ENCODE peak calls at places on chromosomes 1 and 21, in eight cellular contexts. T, J, P, W, R, X, A and Q are unnamed samples.

GRCh38 chr1:29471487-29472313 is 235.4 kb downstream of the PTPRU start:
- DNase-seq in W (no peak), P (no peak), A (no peak), X (no peak), J (no peak), T (no peak), R (no peak), Q (no peak)

GRCh38 chr1:197692965-197693364 is 82.3 kb downstream of the DENND1B start:
- DNase-seq in A (no peak), J (no peak), X (no peak), T (no peak), R (no peak), P (no peak), W (no peak), Q (peak; percentile 51)

GRCh38 chr1:203744008-203744972 is 20.7 kb upstream of the LAX1 start:
- DNase-seq in W (peak; percentile 52), P (peak; percentile 51), J (peak; percentile 58), X (peak; percentile 29), T (no peak), R (peak; percentile 34), A (peak; percentile 66), Q (no peak)

GRCh38 chr1:223732993-223733798 is 20.9 kb downstream of the CAPN2 start:
- DNase-seq in T (no peak), X (no peak), A (peak; percentile 47), P (no peak), J (no peak), W (no peak), R (no peak), Q (no peak)

GRCh38 chr1:77313491-77313890 is 31.7 kb downstream of the AK5 start:
- DNase-seq in W (peak; percentile 12), A (no peak), P (no peak), J (no peak), T (no peak), R (no peak), X (no peak), Q (peak; percentile 3)

GRCh38 chr21:16539041-16539440 is 809.3 kb downstream of the USP25 start:
- DNase-seq in X (no peak), T (no peak), P (no peak), A (no peak), R (no peak), W (no peak), J (no peak), Q (no peak)

GRCh38 chr1:19987719-19988118 is 8.3 kb upstream of the PLA2G2A start:
- DNase-seq in W (no peak), A (no peak), T (no peak), P (no peak), X (no peak), R (no peak), J (no peak), Q (no peak)

GRCh38 chr1:52876843-52877242 is 34.3 kb downstream of the ZYG11A start:
- DNase-seq in X (no peak), P (no peak), T (no peak), A (no peak), W (no peak), J (no peak), R (no peak), Q (no peak)

GRCh38 chr1:84117868-84118267 is 26.2 kb upstream of the PRKACB start:
- DNase-seq in R (no peak), W (no peak), X (no peak), P (no peak), A (no peak), T (no peak), J (no peak), Q (peak; percentile 50)

GRCh38 chr1:150551784-150552691 is 2.8 kb downstream of the ADAMTSL4 start:
- DNase-seq in A (peak; percentile 82), J (peak; percentile 84), X (no peak), W (no peak), P (peak; percentile 91), T (peak; percentile 64), R (peak; percentile 70), Q (peak; percentile 95)

GRCh38 chr1:180252638-180253536 is 22.8 kb downstream of the LHX4 start:
- DNase-seq in W (peak; percentile 54), T (peak; percentile 84), J (peak; percentile 54), P (peak; percentile 66), R (peak; percentile 86), X (peak; percentile 32), A (peak; percentile 70), Q (peak; percentile 77)

GRCh38 chr1:230972855-230973271 is 5.8 kb downstream of the TTC13 start:
- DNase-seq in J (no peak), T (no peak), X (peak; percentile 48), R (peak; percentile 43), A (no peak), W (peak; percentile 79), P (no peak), Q (peak; percentile 52)

GRCh38 chr1:14443164-14443787 is 155.2 kb upstream of the KAZN start:
- DNase-seq in A (no peak), X (no peak), R (no peak), P (no peak), T (no peak), W (no peak), J (no peak), Q (no peak)

GRCh38 chr1:85463666-85464496 is 1.1 kb downstream of the DDAH1 start:
- DNase-seq in X (no peak), R (no peak), A (no peak), J (no peak), T (no peak), W (no peak), P (no peak), Q (peak; percentile 68)

GRCh38 chr1:116886532-116886931 is 23.2 kb upstream of the PTGFRN start:
- DNase-seq in T (no peak), X (no peak), R (no peak), A (no peak), W (no peak), P (no peak), J (no peak), Q (no peak)

GRCh38 chr1:30322859-30323257 is 400.5 kb downstream of the MATN1 start:
- DNase-seq in W (no peak), P (no peak), X (no peak), R (no peak), J (no peak), T (no peak), A (no peak), Q (no peak)

GRCh38 chr21:33368124-33368523 is 35.1 kb upstream of the IFNGR2 start:
- DNase-seq in J (no peak), P (no peak), R (no peak), T (no peak), X (no peak), W (no peak), A (no peak), Q (no peak)

GRCh38 chr1:226737819-226738420 is 1.2 kb downstream of the ITPKB start:
- DNase-seq in A (peak; percentile 35), J (peak; percentile 43), T (peak; percentile 80), X (peak; percentile 18), R (peak; percentile 66), P (peak; percentile 48), W (no peak), Q (peak; percentile 71)

GRCh38 chr1:203528098-203528497 is 34.1 kb downstream of the OPTC start:
- DNase-seq in W (no peak), X (no peak), R (no peak), J (no peak), T (no peak), A (no peak), P (no peak), Q (no peak)

GRCh38 chr1:164771001-164771550 is 212.1 kb downstream of the PBX1 start:
- DNase-seq in T (no peak), J (no peak), P (no peak), X (no peak), W (no peak), R (no peak), A (no peak), Q (peak; percentile 65)
- H3K4me1 ChIP-seq in T (no peaks in the 10 kb centered on the region), J (peaks cover 21% of the 10 kb centered on the region), P (peaks cover 52% of the 10 kb centered on the region), X (no peaks in the 10 kb centered on the region), W (no peaks in the 10 kb centered on the region), R (peaks cover 12% of the 10 kb centered on the region), A (peaks cover 87% of the 10 kb centered on the region), Q (peaks cover 75% of the 10 kb centered on the region)

DNA sequence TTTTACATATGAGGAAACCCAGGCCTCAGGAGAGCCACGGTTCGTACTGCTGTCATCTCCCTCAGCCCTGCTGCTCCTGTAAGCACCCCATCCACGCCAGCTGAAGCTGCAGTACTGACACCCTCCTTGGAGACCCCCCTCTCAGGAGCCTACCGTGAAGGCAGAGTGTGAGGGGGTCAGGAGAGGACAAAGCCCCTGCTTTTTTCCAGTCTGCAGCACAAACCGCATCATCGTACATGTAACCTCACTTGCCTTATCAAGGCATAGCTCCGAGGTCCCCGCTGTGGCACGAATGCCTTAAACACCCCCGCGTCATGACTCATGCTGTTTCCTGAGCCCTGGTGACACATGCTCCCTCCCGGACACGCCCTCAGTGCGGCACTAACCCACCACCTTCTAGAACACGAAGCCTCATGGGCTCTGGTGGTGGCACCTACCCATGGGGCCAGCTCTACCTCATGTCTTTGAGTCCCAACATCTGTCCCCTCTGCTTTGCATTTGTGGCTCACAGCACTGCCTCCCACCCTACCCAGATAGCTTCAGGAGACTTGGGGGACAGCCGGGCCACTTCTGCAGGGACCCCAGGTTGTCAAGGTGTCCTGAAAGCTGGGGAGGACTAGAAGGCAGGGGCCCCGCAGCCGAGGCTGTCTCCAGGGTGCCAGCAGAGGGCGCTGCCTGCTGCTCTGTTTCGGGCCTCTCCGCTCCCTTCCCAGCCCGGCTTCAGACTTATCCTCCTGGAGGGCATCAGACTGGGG is 4.9 kb downstream of the SH3BGRL3 start:
- DNase-seq in R (peak; percentile 74), T (peak; percentile 84), J (peak; percentile 40), A (peak; percentile 68), W (peak; percentile 92), P (peak; percentile 89), X (peak; percentile 90), Q (peak; percentile 95)
- H3K4me3 ChIP-seq in R (no peak overlapping the region), T (no peak overlapping the region), J (no peak overlapping the region), A (no peak overlapping the region), W (peak overlapping the region; percentile 38), P (no peak overlapping the region), X (peak overlapping the region; percentile 23), Q (peak overlapping the region; percentile 47)

GRCh38 chr1:115351143-115351542 is 13.1 kb upstream of the NGF start:
- DNase-seq in X (no peak), A (no peak), P (no peak), T (no peak), J (no peak), W (no peak), R (no peak), Q (no peak)
- H3K36me3 ChIP-seq in X (no peaks in the 10 kb centered on the region), A (no peaks in the 10 kb centered on the region), P (no peaks in the 10 kb centered on the region), T (no peaks in the 10 kb centered on the region), J (no peaks in the 10 kb centered on the region), W (no peaks in the 10 kb centered on the region), R (no peaks in the 10 kb centered on the region), Q (no peaks in the 10 kb centered on the region)

GRCh38 chr1:207823880-207824566 is 72.2 kb downstream of the CD46 start:
- DNase-seq in R (peak; percentile 85), X (peak; percentile 72), W (peak; percentile 89), P (peak; percentile 83), A (peak; percentile 85), T (peak; percentile 77), J (peak; percentile 73), Q (peak; percentile 95)

GRCh38 chr1:207822602-207823451 is 71.0 kb downstream of the CD46 start:
- DNase-seq in R (peak; percentile 93), J (peak; percentile 87), T (peak; percentile 80), A (peak; percentile 94), X (peak; percentile 39), W (peak; percentile 77), P (peak; percentile 84), Q (peak; percentile 29)

GRCh38 chr1:207824691-207825090 is 72.8 kb downstream of the CD46 start:
- DNase-seq in T (no peak), A (no peak), X (no peak), R (no peak), W (no peak), J (no peak), P (peak; percentile 32), Q (peak; percentile 42)

GRCh38 chr1:207822124-207822601 is 70.3 kb downstream of the CD46 start:
- DNase-seq in P (no peak), R (no peak), X (no peak), T (no peak), A (no peak), W (no peak), J (no peak), Q (no peak)

GRCh38 chr1:207823531-207823879 is 71.7 kb downstream of the CD46 start:
- DNase-seq in A (no peak), P (no peak), W (no peak), R (no peak), J (no peak), X (no peak), T (no peak), Q (no peak)
- H3K4me1 ChIP-seq in A (peaks cover 85% of the 10 kb centered on the region), P (peaks cover 69% of the 10 kb centered on the region), W (peaks cover 91% of the 10 kb centered on the region), R (peaks cover 36% of the 10 kb centered on the region), J (peaks cover 69% of the 10 kb centered on the region), X (peaks cover 55% of the 10 kb centered on the region), T (peaks cover 37% of the 10 kb centered on the region), Q (peaks cover 67% of the 10 kb centered on the region)